ENCODE peak calls at places on chromosomes 3 and 15, in eight cellular contexts. One of them, this sample, is unnamed.

GRCh38 chr3:60594025-60594424 is 657.2 kb downstream of the FHIT start:
- DNase-seq in neural progenitor cell: no peak
- DNase-seq in left cardiac atrium: peak; percentile 80
- DNase-seq in ELR: no peak
- DNase-seq in Panc1: no peak
- DNase-seq in Daoy: no peak
- DNase-seq in LHCN-M2: no peak
- DNase-seq in kidney glomerular epithelial cell: no peak
- DNase-seq in this sample: peak; percentile 76

GRCh38 chr3:11558002-11558401 is 85.7 kb downstream of the VGLL4 start:
- DNase-seq in LHCN-M2: peak; percentile 86
- DNase-seq in neural progenitor cell: no peak
- DNase-seq in left cardiac atrium: no peak
- DNase-seq in ELR: peak; percentile 92
- DNase-seq in Daoy: peak; percentile 64
- DNase-seq in kidney glomerular epithelial cell: peak; percentile 17
- DNase-seq in Panc1: no peak
- DNase-seq in this sample: no peak

GRCh38 chr3:13581485-13582365 is 32.8 kb downstream of the FBLN2 start:
- DNase-seq in ELR: no peak
- DNase-seq in Panc1: no peak
- DNase-seq in LHCN-M2: no peak
- DNase-seq in kidney glomerular epithelial cell: no peak
- DNase-seq in neural progenitor cell: no peak
- DNase-seq in Daoy: no peak
- DNase-seq in left cardiac atrium: no peak
- DNase-seq in this sample: peak; percentile 54

GRCh38 chr3:87069963-87070362 is 79.0 kb upstream of the VGLL3 start:
- DNase-seq in left cardiac atrium: no peak
- DNase-seq in Daoy: no peak
- DNase-seq in neural progenitor cell: no peak
- DNase-seq in LHCN-M2: no peak
- DNase-seq in ELR: no peak
- DNase-seq in kidney glomerular epithelial cell: no peak
- DNase-seq in Panc1: no peak
- DNase-seq in this sample: no peak

GRCh38 chr3:58392191-58392590 is 41.4 kb downstream of the PDHB start:
- DNase-seq in LHCN-M2: no peak
- DNase-seq in neural progenitor cell: no peak
- DNase-seq in Daoy: no peak
- DNase-seq in Panc1: no peak
- DNase-seq in kidney glomerular epithelial cell: no peak
- DNase-seq in ELR: no peak
- DNase-seq in left cardiac atrium: no peak
- DNase-seq in this sample: no peak

GRCh38 chr3:193507566-193507965 is 47.1 kb downstream of the ATP13A4 start:
- DNase-seq in kidney glomerular epithelial cell: no peak
- DNase-seq in LHCN-M2: no peak
- DNase-seq in ELR: peak; percentile 7
- DNase-seq in Daoy: peak; percentile 31
- DNase-seq in Panc1: no peak
- DNase-seq in neural progenitor cell: no peak
- DNase-seq in left cardiac atrium: no peak
- DNase-seq in this sample: no peak

GRCh38 chr15:52383100-52383588 is 87.5 kb upstream of the MYO5C start:
- DNase-seq in Daoy: no peak
- DNase-seq in Panc1: no peak
- DNase-seq in neural progenitor cell: no peak
- DNase-seq in ELR: peak; percentile 3
- DNase-seq in LHCN-M2: no peak
- DNase-seq in left cardiac atrium: no peak
- DNase-seq in kidney glomerular epithelial cell: peak; percentile 15
- DNase-seq in this sample: no peak

GRCh38 chr15:33008284-33009011 is 186.1 kb downstream of the FMN1 start:
- DNase-seq in LHCN-M2: peak; percentile 95
- DNase-seq in ELR: peak; percentile 49
- DNase-seq in Panc1: no peak
- DNase-seq in Daoy: peak; percentile 22
- DNase-seq in left cardiac atrium: no peak
- DNase-seq in neural progenitor cell: no peak
- DNase-seq in kidney glomerular epithelial cell: no peak
- DNase-seq in this sample: no peak

GRCh38 chr3:22982981-22983582 is 220.0 kb upstream of the UBE2E2 start:
- DNase-seq in neural progenitor cell: no peak
- DNase-seq in ELR: no peak
- DNase-seq in Panc1: no peak
- DNase-seq in left cardiac atrium: no peak
- DNase-seq in Daoy: no peak
- DNase-seq in LHCN-M2: no peak
- DNase-seq in kidney glomerular epithelial cell: no peak
- DNase-seq in this sample: no peak

GRCh38 chr3:132256984-132257383 is 60.2 kb upstream of the ACP3 start:
- DNase-seq in left cardiac atrium: no peak
- DNase-seq in ELR: peak; percentile 60
- DNase-seq in LHCN-M2: peak; percentile 38
- DNase-seq in Panc1: no peak
- DNase-seq in Daoy: peak; percentile 72
- DNase-seq in neural progenitor cell: peak; percentile 66
- DNase-seq in kidney glomerular epithelial cell: peak; percentile 69
- DNase-seq in this sample: no peak

GRCh38 chr15:65374831-65375401 is 2.9 kb downstream of the IGDCC3 start:
- DNase-seq in left cardiac atrium: no peak
- DNase-seq in kidney glomerular epithelial cell: peak; percentile 30
- DNase-seq in ELR: peak; percentile 43
- DNase-seq in Panc1: no peak
- DNase-seq in Daoy: no peak
- DNase-seq in neural progenitor cell: peak; percentile 38
- DNase-seq in LHCN-M2: peak; percentile 67
- DNase-seq in this sample: no peak

GRCh38 chr15:31390029-31390428 is 63.4 kb downstream of the KLF13 start:
- DNase-seq in Daoy: no peak
- DNase-seq in LHCN-M2: no peak
- DNase-seq in neural progenitor cell: no peak
- DNase-seq in ELR: no peak
- DNase-seq in kidney glomerular epithelial cell: no peak
- DNase-seq in left cardiac atrium: no peak
- DNase-seq in Panc1: no peak
- DNase-seq in this sample: no peak

GRCh38 chr15:38668433-38669159 is 104.0 kb upstream of the RASGRP1 start:
- DNase-seq in neural progenitor cell: peak; percentile 63
- DNase-seq in Daoy: no peak
- DNase-seq in ELR: no peak
- DNase-seq in Panc1: no peak
- DNase-seq in left cardiac atrium: no peak
- DNase-seq in LHCN-M2: no peak
- DNase-seq in kidney glomerular epithelial cell: no peak
- DNase-seq in this sample: no peak

GRCh38 chr15:90209591-90209990 is 8.5 kb downstream of the SEMA4B start:
- DNase-seq in Daoy: peak; percentile 64
- DNase-seq in neural progenitor cell: no peak
- DNase-seq in ELR: peak; percentile 50
- DNase-seq in Panc1: no peak
- DNase-seq in left cardiac atrium: peak; percentile 16
- DNase-seq in kidney glomerular epithelial cell: no peak
- DNase-seq in LHCN-M2: no peak
- DNase-seq in this sample: no peak

GRCh38 chr3:51670053-51670666 is 892 bp upstream of the TEX264 start:
- DNase-seq in left cardiac atrium: no peak
- DNase-seq in ELR: no peak
- DNase-seq in Panc1: no peak
- DNase-seq in Daoy: no peak
- DNase-seq in kidney glomerular epithelial cell: no peak
- DNase-seq in neural progenitor cell: no peak
- DNase-seq in LHCN-M2: no peak
- DNase-seq in this sample: peak; percentile 19

GRCh38 chr3:54225841-54226528 is 103.6 kb downstream of the CACNA2D3 start:
- DNase-seq in left cardiac atrium: no peak
- DNase-seq in neural progenitor cell: no peak
- DNase-seq in ELR: no peak
- DNase-seq in LHCN-M2: no peak
- DNase-seq in Panc1: no peak
- DNase-seq in Daoy: no peak
- DNase-seq in kidney glomerular epithelial cell: no peak
- DNase-seq in this sample: no peak

GRCh38 chr3:155303540-155303939 is 10.1 kb upstream of the STRIT1 start:
- DNase-seq in left cardiac atrium: no peak
- DNase-seq in kidney glomerular epithelial cell: no peak
- DNase-seq in neural progenitor cell: no peak
- DNase-seq in ELR: no peak
- DNase-seq in LHCN-M2: no peak
- DNase-seq in Panc1: no peak
- DNase-seq in Daoy: no peak
- DNase-seq in this sample: no peak

GRCh38 chr3:183959214-183959613 is 58.5 kb downstream of the ABCC5 start:
- DNase-seq in ELR: no peak
- DNase-seq in neural progenitor cell: no peak
- DNase-seq in LHCN-M2: no peak
- DNase-seq in Daoy: no peak
- DNase-seq in Panc1: no peak
- DNase-seq in kidney glomerular epithelial cell: no peak
- DNase-seq in left cardiac atrium: no peak
- DNase-seq in this sample: no peak

GRCh38 chr3:164451083-164451910 is 627.0 kb downstream of the SI start:
- DNase-seq in ELR: peak; percentile 57
- DNase-seq in LHCN-M2: no peak
- DNase-seq in neural progenitor cell: peak; percentile 6
- DNase-seq in kidney glomerular epithelial cell: no peak
- DNase-seq in left cardiac atrium: peak; percentile 21
- DNase-seq in Daoy: no peak
- DNase-seq in Panc1: no peak
- DNase-seq in this sample: no peak

GRCh38 chr15:89555768-89556167 is 19.5 kb upstream of the TICRR start:
- DNase-seq in Daoy: no peak
- DNase-seq in ELR: no peak
- DNase-seq in neural progenitor cell: no peak
- DNase-seq in Panc1: no peak
- DNase-seq in left cardiac atrium: no peak
- DNase-seq in LHCN-M2: no peak
- DNase-seq in kidney glomerular epithelial cell: no peak
- DNase-seq in this sample: no peak

GRCh38 chr3:35772364-35773009 is 133.2 kb downstream of the ARPP21 start:
- DNase-seq in neural progenitor cell: no peak
- DNase-seq in ELR: no peak
- DNase-seq in Daoy: no peak
- DNase-seq in kidney glomerular epithelial cell: no peak
- DNase-seq in LHCN-M2: peak; percentile 76
- DNase-seq in left cardiac atrium: no peak
- DNase-seq in Panc1: no peak
- DNase-seq in this sample: no peak

GRCh38 chr3:13109516-13109915 is 36.3 kb upstream of the IQSEC1 start:
- DNase-seq in Daoy: no peak
- DNase-seq in kidney glomerular epithelial cell: no peak
- DNase-seq in Panc1: no peak
- DNase-seq in LHCN-M2: no peak
- DNase-seq in ELR: no peak
- DNase-seq in neural progenitor cell: no peak
- DNase-seq in left cardiac atrium: no peak
- DNase-seq in this sample: no peak

This sample was measured in upper lobe of left lung.